ENCODE peak calls at places on chromosomes 7 and 10, in seven cellular contexts. C, W, K, O, A, F and Q are unnamed samples.

GRCh38 chr10:129892571-129893045 is 71.5 kb downstream of the EBF3 start:
- DNase-seq in W (no peak), O (no peak), C (no peak), F (no peak), A (no peak), K (no peak), Q (no peak)

GRCh38 chr10:129105266-129105665 is 361.8 kb upstream of the MGMT start:
- DNase-seq in C (no peak), K (no peak), W (peak), O (no peak), A (peak), F (no peak), Q (no peak)

GRCh38 chr10:77533156-77533886 is 104.3 kb downstream of the KCNMA1 start:
- DNase-seq in W (no peak), O (no peak), K (no peak), C (peak), F (no peak), A (no peak), Q (no peak)

GRCh38 chr7:57203161-57203791 is 71.0 kb upstream of the ZNF479 start:
- DNase-seq in K (no peak), F (no peak), A (no peak), C (no peak), W (no peak), O (no peak), Q (peak)

GRCh38 chr7:114087674-114088539 is 169.1 kb upstream of the PPP1R3A start:
- DNase-seq in A (peak), K (no peak), F (no peak), C (no peak), O (no peak), W (peak), Q (no peak)

GRCh38 chr7:44213872-44214595 is 13.3 kb downstream of the YKT6 start:
- DNase-seq in A (peak), W (peak), O (no peak), F (peak), C (peak), K (no peak), Q (peak)

GRCh38 chr10:44994752-44995530 is 5.8 kb upstream of the ZNF22 start:
- DNase-seq in K (no peak), F (no peak), O (no peak), C (no peak), W (no peak), A (no peak), Q (no peak)

GRCh38 chr7:47887016-47887640 is 61.1 kb downstream of the PKD1L1 start:
- DNase-seq in O (no peak), W (no peak), F (no peak), C (no peak), A (no peak), K (no peak), Q (no peak)

GRCh38 chr10:59181668-59182067 is 5.2 kb downstream of the PHYHIPL start:
- DNase-seq in F (peak), K (no peak), A (peak), W (peak), C (peak), O (no peak), Q (no peak)

GRCh38 chr10:129102906-129103693 is 363.9 kb upstream of the MGMT start:
- DNase-seq in W (no peak), K (no peak), O (no peak), C (no peak), F (no peak), A (peak), Q (no peak)

GRCh38 chr10:119370046-119370770 is 162.8 kb downstream of the GRK5 start:
- DNase-seq in C (no peak), W (peak), F (peak), A (peak), K (no peak), O (peak), Q (peak)

GRCh38 chr10:97656777-97657176 is 16.3 kb downstream of the PI4K2A start:
- DNase-seq in W (no peak), F (no peak), K (no peak), C (no peak), O (no peak), A (no peak), Q (no peak)

GRCh38 chr7:141074162-141074989 is 512 bp downstream of the TMEM178B start:
- DNase-seq in W (no peak), K (peak), F (no peak), A (peak), C (peak), O (no peak), Q (peak)

GRCh38 chr10:15196335-15196834 is 27.9 kb upstream of the NMT2 start:
- DNase-seq in W (no peak), C (no peak), A (no peak), F (no peak), O (no peak), K (no peak), Q (no peak)

GRCh38 chr7:116322541-116322940 is 112.2 kb downstream of the TES start:
- DNase-seq in K (no peak), O (no peak), W (peak), A (no peak), C (no peak), F (no peak), Q (no peak)
- TF ChIP-seq CTCF in K (no peak), O (no peak), W (no peak), A (no peak), C (no peak), F (no peak), Q (no peak)

GRCh38 chr10:75851946-75852345 is 420.5 kb downstream of the LRMDA start:
- DNase-seq in F (no peak), K (peak), C (no peak), A (no peak), W (no peak), O (no peak), Q (no peak)

GRCh38 chr10:75857269-75857846 is 425.9 kb downstream of the LRMDA start:
- DNase-seq in A (no peak), W (no peak), K (no peak), F (no peak), C (no peak), O (no peak), Q (no peak)

GRCh38 chr10:75858357-75858756 is 426.9 kb downstream of the LRMDA start:
- DNase-seq in K (no peak), O (no peak), F (no peak), A (no peak), C (no peak), W (no peak), Q (no peak)

GRCh38 chr10:75857896-75858295 is 426.5 kb downstream of the LRMDA start:
- DNase-seq in A (no peak), K (no peak), F (no peak), C (no peak), W (no peak), O (no peak), Q (no peak)

GRCh38 chr10:75853085-75853484 is 421.7 kb downstream of the LRMDA start:
- DNase-seq in O (no peak), F (no peak), C (no peak), K (no peak), W (no peak), A (peak), Q (no peak)
- TF ChIP-seq CTCF in O (peak), F (peak), C (peak), K (no peak), W (peak), A (peak), Q (peak)

DNA sequence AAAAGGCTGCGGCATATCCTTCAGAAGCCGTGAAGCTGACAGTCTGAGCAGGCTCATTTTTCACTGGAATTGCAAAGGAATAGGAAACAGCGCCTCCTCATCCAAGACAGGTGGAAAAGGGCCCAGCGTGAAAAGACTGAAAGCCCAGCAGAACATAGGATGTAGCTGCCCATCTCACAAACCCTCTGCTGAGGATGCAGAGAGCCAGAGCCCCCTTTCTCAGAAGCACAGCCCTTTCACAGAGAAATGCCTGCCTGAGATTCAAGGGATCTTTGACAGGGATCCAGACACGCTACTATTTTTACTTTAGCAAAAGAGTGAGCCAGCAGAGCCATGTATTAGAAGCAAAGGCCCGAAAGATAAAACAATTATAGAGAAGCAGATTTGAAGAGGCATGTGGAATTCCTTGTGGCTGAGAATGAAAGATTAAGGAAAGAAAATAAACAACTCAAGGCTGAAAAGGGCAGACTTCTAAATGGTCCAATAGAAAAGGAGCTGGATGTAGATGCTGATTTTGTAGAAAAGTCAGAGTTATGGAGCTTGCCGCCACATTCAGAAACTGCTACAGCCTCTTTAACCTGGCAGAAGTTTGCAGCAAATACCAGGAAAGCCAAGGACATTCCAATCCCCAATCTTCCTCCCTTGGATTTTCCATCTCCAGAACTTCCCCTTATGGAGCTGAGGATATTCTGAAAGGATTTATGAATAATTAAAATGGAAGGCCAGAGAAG is 36.9 kb downstream of the GDI2 start:
- DNase-seq in O (no peak), C (no peak), F (no peak), A (no peak), W (no peak), K (no peak), Q (no peak)
- TF ChIP-seq CTCF in O (no peak), C (no peak), F (no peak), A (peak), W (no peak), K (no peak), Q (no peak)

GRCh38 chr10:126551197-126551596 is 119.3 kb downstream of the C10orf90 start:
- DNase-seq in F (no peak), O (no peak), K (no peak), C (no peak), A (peak), W (no peak), Q (no peak)
- TF ChIP-seq CTCF in F (no peak), O (no peak), K (no peak), C (no peak), A (no peak), W (no peak), Q (no peak)

GRCh38 chr10:93254180-93254847 is 180.6 kb downstream of the CYP26A1 start:
- DNase-seq in F (no peak), C (no peak), O (no peak), A (no peak), K (no peak), W (no peak), Q (no peak)

GRCh38 chr10:93245772-93246171 is 172.1 kb downstream of the CYP26A1 start:
- DNase-seq in C (no peak), K (no peak), W (no peak), O (no peak), A (no peak), F (no peak), Q (no peak)

GRCh38 chr10:93250010-93250409 is 176.3 kb downstream of the CYP26A1 start:
- DNase-seq in K (no peak), A (no peak), C (no peak), W (no peak), F (no peak), O (no peak), Q (no peak)

GRCh38 chr10:93248583-93249227 is 175.0 kb downstream of the CYP26A1 start:
- DNase-seq in O (no peak), F (no peak), K (no peak), A (no peak), W (no peak), C (no peak), Q (no peak)
- TF ChIP-seq CTCF in O (no peak), F (no peak), K (no peak), A (no peak), W (no peak), C (no peak), Q (no peak)

GRCh38 chr10:124460144-124460543 is 1.5 kb upstream of the LHPP start:
- DNase-seq in W (no peak), F (no peak), K (no peak), C (no peak), O (no peak), A (no peak), Q (no peak)

GRCh38 chr10:124464028-124464751 is 2.6 kb downstream of the LHPP start:
- DNase-seq in O (no peak), C (no peak), F (no peak), K (no peak), W (no peak), A (no peak), Q (no peak)

GRCh38 chr10:124459395-124459794 is 2.2 kb upstream of the LHPP start:
- DNase-seq in A (no peak), O (no peak), W (no peak), C (peak), K (no peak), F (no peak), Q (no peak)

GRCh38 chr10:124462348-124462695 is 699 bp downstream of the LHPP start:
- DNase-seq in K (no peak), C (no peak), A (no peak), F (no peak), O (no peak), W (no peak), Q (no peak)

DNA sequence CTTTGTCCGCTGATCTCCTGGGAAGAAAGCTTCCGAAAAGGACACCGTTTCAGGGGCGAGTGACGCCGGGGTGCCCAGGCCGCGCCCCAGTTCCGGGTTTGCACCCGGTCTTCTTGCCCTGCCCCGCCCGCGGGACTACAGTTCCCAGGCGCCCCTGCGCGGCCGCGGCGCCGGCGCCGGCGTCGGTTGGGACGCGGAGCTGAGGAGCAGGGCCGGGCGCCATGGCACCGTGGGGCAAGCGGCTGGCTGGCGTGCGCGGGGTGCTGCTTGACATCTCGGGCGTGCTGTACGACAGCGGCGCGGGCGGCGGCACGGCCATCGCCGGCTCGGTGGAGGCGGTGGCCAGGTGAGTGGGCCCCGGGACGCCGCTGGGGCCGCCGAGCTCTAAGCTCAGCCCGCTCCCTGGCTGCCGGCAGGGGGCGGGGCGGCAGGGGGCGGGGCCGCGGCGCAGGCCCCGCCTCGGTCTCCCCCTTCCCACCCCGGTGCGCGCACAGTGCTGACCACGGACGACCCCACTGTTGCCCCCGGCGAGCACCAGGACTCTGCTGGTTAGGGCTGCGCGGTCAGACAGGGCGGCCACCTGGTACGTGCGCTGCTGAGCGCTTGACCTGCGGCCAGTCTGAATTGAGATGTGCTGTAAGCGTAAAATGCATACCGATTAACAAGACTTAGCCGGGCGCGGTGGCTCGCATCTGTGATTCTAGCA is at the start of gene LHPP:
- DNase-seq in C (peak), K (peak), O (peak), F (peak), W (peak), A (peak), Q (peak)
- TF ChIP-seq CTCF in C (peak), K (peak), O (peak), F (no peak), W (peak), A (no peak), Q (peak)

DNA sequence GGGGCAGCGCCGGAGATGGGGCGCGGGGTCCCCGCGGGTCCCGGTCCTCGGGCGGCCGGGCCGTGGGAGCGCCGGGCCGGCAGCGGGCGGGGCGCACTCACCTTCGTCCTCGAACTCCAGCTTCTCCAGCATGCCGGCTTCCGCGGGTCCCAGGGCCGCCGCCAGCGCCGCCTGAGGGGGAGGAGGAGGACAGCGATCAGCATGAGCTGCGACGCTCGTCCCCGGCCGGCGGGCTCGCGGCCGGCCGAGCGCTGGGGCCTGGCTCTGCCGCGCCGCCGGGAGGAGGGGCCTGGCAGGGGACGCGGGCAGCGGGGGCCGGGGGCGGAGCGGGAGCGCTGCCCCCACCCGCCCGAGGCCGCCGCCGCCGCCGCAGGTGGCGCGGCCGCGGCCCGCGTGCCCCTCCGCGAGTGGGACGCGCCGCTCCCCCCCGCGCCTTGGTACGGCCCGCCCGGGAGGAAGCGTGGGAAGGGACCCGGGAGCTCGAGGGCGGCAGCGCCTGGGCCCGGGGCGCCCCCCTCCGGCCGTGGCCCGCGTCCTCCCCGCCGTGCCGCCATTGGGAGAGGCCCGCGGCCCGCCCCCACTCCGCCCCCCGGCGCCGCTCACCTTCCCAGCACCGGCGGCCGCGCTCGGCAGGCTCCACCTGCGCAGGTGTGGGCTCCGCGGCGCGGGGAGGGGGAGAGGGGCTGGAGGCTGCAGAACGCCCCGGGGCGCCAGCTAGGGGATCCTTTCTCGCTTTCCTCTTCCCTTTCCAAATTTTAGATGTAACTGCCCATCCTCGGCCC is 112.5 kb upstream of the RHEB start:
- DNase-seq in C (peak), K (peak), O (peak), F (no peak), W (peak), A (peak), Q (peak)
- TF ChIP-seq CTCF in C (no peak), K (no peak), O (peak), F (peak), W (peak), A (no peak), Q (peak)

GRCh38 chr7:147803151-147803550 is 787.4 kb upstream of the C7orf33 start:
- DNase-seq in W (no peak), F (no peak), A (no peak), K (no peak), C (no peak), O (no peak), Q (no peak)

GRCh38 chr7:147804032-147804431 is 786.5 kb upstream of the C7orf33 start:
- DNase-seq in W (no peak), F (no peak), O (no peak), K (no peak), A (no peak), C (no peak), Q (no peak)

GRCh38 chr7:147809785-147810184 is 780.8 kb upstream of the C7orf33 start:
- DNase-seq in W (no peak), O (no peak), C (no peak), A (no peak), F (no peak), K (no peak), Q (no peak)

GRCh38 chr7:147803625-147804024 is 786.9 kb upstream of the C7orf33 start:
- DNase-seq in K (no peak), W (no peak), F (no peak), O (no peak), A (no peak), C (no peak), Q (no peak)

GRCh38 chr7:147805996-147806576 is 784.5 kb upstream of the C7orf33 start:
- DNase-seq in C (no peak), O (no peak), W (no peak), A (no peak), F (no peak), K (no peak), Q (no peak)
- TF ChIP-seq CTCF in C (no peak), O (no peak), W (no peak), A (peak), F (no peak), K (no peak), Q (no peak)